ENCODE peak calls at places on chromosomes 11 and 22, in ten cellular contexts. N, W, D, R, F, K, X, P, M and U are unnamed samples.

GRCh38 chr11:95652002-95652472 is 137.5 kb downstream of the FAM76B start:
- DNase-seq in N (no peak), W (no peak), D (no peak), R (no peak), F (no peak), K (no peak), X (peak; percentile 74), P (no peak), M (no peak), U (no peak)

GRCh38 chr11:6219359-6219758 is 14.0 kb downstream of the C11orf42 start:
- DNase-seq in N (peak; percentile 36), W (peak; percentile 25), D (no peak), R (no peak), F (no peak), K (no peak), X (peak; percentile 65), P (peak; percentile 87), M (no peak), U (peak; percentile 26)

GRCh38 chr22:25404923-25405853 is 159.3 kb upstream of the GRK3 start:
- DNase-seq in N (peak; percentile 86), W (peak; percentile 42), D (peak; percentile 43), R (peak; percentile 95), F (no peak), K (peak; percentile 94), X (no peak), P (peak; percentile 62), M (no peak), U (peak; percentile 87)

GRCh38 chr22:44389926-44390925 is 77.5 kb upstream of the SHISAL1 start:
- DNase-seq in N (no peak), W (no peak), D (no peak), R (peak; percentile 33), F (no peak), K (peak; percentile 32), X (no peak), P (no peak), M (no peak), U (peak; percentile 35)

GRCh38 chr22:41092847-41093371 is 517 bp downstream of the EP300 start:
- DNase-seq in N (peak; percentile 47), W (peak; percentile 29), D (peak; percentile 5), R (no peak), F (no peak), K (no peak), X (peak; percentile 50), P (peak; percentile 43), M (no peak), U (peak; percentile 69)

GRCh38 chr22:25554321-25555088 is 10.0 kb upstream of the GRK3 start:
- DNase-seq in N (no peak), W (no peak), D (no peak), R (no peak), F (no peak), K (no peak), X (no peak), P (no peak), M (no peak), U (no peak)

GRCh38 chr22:23248583-23248982 is 68.3 kb downstream of the BCR start:
- DNase-seq in N (no peak), W (no peak), D (no peak), R (no peak), F (no peak), K (peak; percentile 61), X (peak; percentile 35), P (peak; percentile 53), M (peak; percentile 61), U (peak; percentile 20)

GRCh38 chr22:39631857-39632256 is 61.3 kb downstream of the CACNA1I start:
- DNase-seq in N (no peak), W (no peak), D (no peak), R (no peak), F (no peak), K (no peak), X (no peak), P (no peak), M (no peak), U (no peak)

GRCh38 chr11:2361565-2361964 is 15.5 kb upstream of the CD81 start:
- DNase-seq in N (no peak), W (no peak), D (no peak), R (no peak), F (no peak), K (no peak), X (no peak), P (no peak), M (no peak), U (no peak)

GRCh38 chr11:120181446-120181992 is 29.3 kb upstream of the OAF start:
- DNase-seq in N (no peak), W (no peak), D (no peak), R (peak; percentile 27), F (no peak), K (peak; percentile 19), X (no peak), P (no peak), M (no peak), U (no peak)
- H3K4me1 ChIP-seq in N (peaks cover 50% of the 10 kb centered on the region), W (no peaks in the 10 kb centered on the region), D (no peaks in the 10 kb centered on the region), R (peaks cover 53% of the 10 kb centered on the region), F (peaks cover 4% of the 10 kb centered on the region), K (peaks cover 43% of the 10 kb centered on the region), X (no peaks in the 10 kb centered on the region), P (peaks cover 19% of the 10 kb centered on the region), M (no peaks in the 10 kb centered on the region), U (no peaks in the 10 kb centered on the region)

GRCh38 chr22:42688241-42688913 is 32.3 kb downstream of the A4GALT start:
- DNase-seq in N (peak; percentile 78), W (peak; percentile 65), D (no peak), R (peak; percentile 87), F (no peak), K (peak; percentile 97), X (peak; percentile 51), P (peak; percentile 98), M (peak; percentile 77), U (peak; percentile 96)
- H3K4me1 ChIP-seq in N (peaks cover 63% of the 10 kb centered on the region), W (peaks cover 37% of the 10 kb centered on the region), D (no peaks in the 10 kb centered on the region), R (peaks cover 82% of the 10 kb centered on the region), F (peaks cover 16% of the 10 kb centered on the region), K (peaks cover 40% of the 10 kb centered on the region), X (no peaks in the 10 kb centered on the region), P (peaks cover 25% of the 10 kb centered on the region), M (no peaks in the 10 kb centered on the region), U (peaks cover 64% of the 10 kb centered on the region)

GRCh38 chr11:34926831-34927132 is 10.4 kb downstream of the PDHX start:
- DNase-seq in N (no peak), W (no peak), D (no peak), R (no peak), F (no peak), K (no peak), X (no peak), P (peak; percentile 64), M (no peak), U (no peak)

GRCh38 chr11:34926101-34926830 is 9.8 kb downstream of the PDHX start:
- DNase-seq in N (no peak), W (peak; percentile 53), D (no peak), R (no peak), F (no peak), K (no peak), X (peak; percentile 67), P (peak; percentile 76), M (no peak), U (no peak)

GRCh38 chr11:34928268-34928959 is 12.0 kb downstream of the PDHX start:
- DNase-seq in N (no peak), W (no peak), D (no peak), R (no peak), F (no peak), K (no peak), X (no peak), P (no peak), M (no peak), U (no peak)

GRCh38 chr11:34921156-34921555 is 4.7 kb downstream of the PDHX start:
- DNase-seq in N (no peak), W (no peak), D (no peak), R (no peak), F (no peak), K (no peak), X (no peak), P (no peak), M (no peak), U (no peak)

DNA sequence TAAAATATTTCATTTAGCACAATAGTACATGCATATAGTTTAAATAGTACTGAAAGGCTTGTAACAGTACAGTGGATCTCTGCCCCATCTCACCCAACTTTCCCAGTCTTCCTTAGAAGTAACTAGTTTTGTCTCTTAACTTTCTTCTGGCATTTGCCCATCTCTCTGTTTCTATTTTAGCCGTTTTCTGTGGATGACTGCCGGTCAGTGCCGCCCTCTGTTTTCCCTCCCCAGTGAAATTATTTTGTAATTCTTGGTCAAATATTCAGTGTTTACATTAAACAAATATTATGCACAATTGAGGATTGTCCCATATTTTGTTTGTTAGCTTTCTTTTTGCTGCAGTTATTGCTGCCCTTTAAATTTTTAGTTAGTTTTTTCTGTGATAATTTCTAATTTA is 8.3 kb downstream of the PDHX start:
- DNase-seq in N (no peak), W (no peak), D (no peak), R (no peak), F (no peak), K (no peak), X (no peak), P (peak; percentile 12), M (no peak), U (no peak)
- H3K4me1 ChIP-seq in N (peaks cover 35% of the 10 kb centered on the region), W (peaks cover 45% of the 10 kb centered on the region), D (peaks cover 3% of the 10 kb centered on the region), R (peaks cover 46% of the 10 kb centered on the region), F (peaks cover 2% of the 10 kb centered on the region), K (no peaks in the 10 kb centered on the region), X (peaks cover 5% of the 10 kb centered on the region), P (peaks cover 6% of the 10 kb centered on the region), M (no peaks in the 10 kb centered on the region), U (peaks cover 68% of the 10 kb centered on the region)

DNA sequence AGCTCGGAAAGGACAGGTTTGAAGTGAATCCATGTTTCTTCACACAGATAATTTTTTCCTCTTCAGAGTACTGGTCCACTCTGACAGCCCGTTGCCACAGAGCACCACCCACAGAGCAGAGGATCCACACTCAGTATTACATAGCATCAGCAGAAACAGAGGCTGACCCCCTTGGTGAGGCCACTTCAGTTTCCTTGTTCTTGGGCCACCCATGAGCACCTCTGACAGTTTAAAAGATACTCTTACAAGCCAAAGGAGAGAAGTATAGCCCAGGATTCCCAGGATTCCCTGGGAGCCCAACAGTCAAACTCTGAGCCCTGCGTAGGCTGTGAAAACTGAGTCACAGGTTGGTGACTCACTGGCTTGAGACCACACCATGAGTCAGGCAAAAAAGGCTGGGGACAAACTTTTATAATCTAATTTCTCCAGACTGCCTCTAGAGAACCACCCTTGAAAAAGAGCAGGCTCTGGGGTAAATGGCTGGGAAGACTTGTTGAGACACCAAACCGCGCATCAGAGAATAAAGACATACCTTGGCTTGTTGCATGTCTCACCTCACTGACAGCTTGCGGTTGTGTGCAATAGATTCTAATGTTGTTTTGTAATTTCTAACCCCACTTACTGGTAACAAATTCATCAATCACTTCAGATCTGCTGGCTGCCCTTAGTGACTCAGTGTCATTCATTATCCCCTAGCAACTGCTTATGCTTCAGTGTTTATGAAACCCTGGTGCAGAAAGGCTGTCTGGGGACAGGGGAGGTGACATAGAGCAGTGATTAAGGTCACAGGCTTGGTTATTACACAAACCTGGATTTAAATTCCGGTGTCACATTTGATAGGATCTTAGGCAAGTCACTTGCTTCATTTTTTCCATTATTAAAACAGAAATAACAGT is 56.9 kb upstream of the PRSS23 start:
- DNase-seq in N (peak; percentile 26), W (peak; percentile 94), D (no peak), R (no peak), F (no peak), K (peak; percentile 78), X (peak; percentile 90), P (peak; percentile 97), M (no peak), U (peak; percentile 61)
- H3K4me1 ChIP-seq in N (peaks cover 20% of the 10 kb centered on the region), W (peaks cover 74% of the 10 kb centered on the region), D (no peaks in the 10 kb centered on the region), R (peaks cover 30% of the 10 kb centered on the region), F (no peaks in the 10 kb centered on the region), K (peaks cover 14% of the 10 kb centered on the region), X (peaks cover 53% of the 10 kb centered on the region), P (peaks cover 47% of the 10 kb centered on the region), M (no peaks in the 10 kb centered on the region), U (peaks cover 27% of the 10 kb centered on the region)